ENCODE peak calls at places on chromosome 6, in four cellular contexts. One of them, this sample, is unnamed.

GRCh38 chr6:47153066-47153755 is 111.1 kb upstream of the ADGRF1 start:
- DNase-seq in A549: peak
- DNase-seq in NCI-H748 treated with DMSO at 0.1 percent for 48 hours: no peak
- DNase-seq in endothelial cell: no peak
- DNase-seq in this sample: no peak

GRCh38 chr6:165774903-165775608 is 112.0 kb upstream of the PDE10A start:
- DNase-seq in A549: no peak
- DNase-seq in endothelial cell: peak
- DNase-seq in NCI-H748 treated with DMSO at 0.1 percent for 48 hours: peak
- DNase-seq in this sample: no peak

GRCh38 chr6:156686429-156686939 is 90.7 kb upstream of the ARID1B start:
- DNase-seq in NCI-H748 treated with DMSO at 0.1 percent for 48 hours: peak
- DNase-seq in endothelial cell: peak
- DNase-seq in A549: peak
- DNase-seq in this sample: peak

GRCh38 chr6:44339763-44340625 is 2.5 kb upstream of the SPATS1 start:
- DNase-seq in A549: no peak
- DNase-seq in endothelial cell: no peak
- DNase-seq in NCI-H748 treated with DMSO at 0.1 percent for 48 hours: no peak
- DNase-seq in this sample: peak

GRCh38 chr6:166687538-166688259 is 60.6 kb upstream of the RPS6KA2 start:
- DNase-seq in NCI-H748 treated with DMSO at 0.1 percent for 48 hours: no peak
- DNase-seq in A549: no peak
- DNase-seq in endothelial cell: no peak
- DNase-seq in this sample: no peak

GRCh38 chr6:35480176-35480575 is 12.0 kb downstream of the RPL10A start:
- DNase-seq in NCI-H748 treated with DMSO at 0.1 percent for 48 hours: no peak
- DNase-seq in endothelial cell: no peak
- DNase-seq in A549: no peak
- DNase-seq in this sample: no peak

GRCh38 chr6:139882234-139882633 is 507.8 kb upstream of the CITED2 start:
- DNase-seq in NCI-H748 treated with DMSO at 0.1 percent for 48 hours: no peak
- DNase-seq in A549: no peak
- DNase-seq in endothelial cell: no peak
- DNase-seq in this sample: peak

GRCh38 chr6:104682722-104683643 is 176.7 kb downstream of the HACE1 start:
- DNase-seq in A549: peak
- DNase-seq in endothelial cell: peak
- DNase-seq in NCI-H748 treated with DMSO at 0.1 percent for 48 hours: peak
- DNase-seq in this sample: peak